ENCODE peak calls at places on chromosome 15, in ten cellular contexts. B, R, A, J, Z, M, O, F, P and I are unnamed samples.

GRCh38 chr15:48498828-48499227 is 146.7 kb downstream of the FBN1 start:
- DNase-seq in B (no peak), R (no peak), A (no peak), J (no peak), Z (no peak), M (no peak), O (no peak), F (no peak), P (no peak), I (no peak)

GRCh38 chr15:98085003-98085639 is 124.6 kb downstream of the ARRDC4 start:
- DNase-seq in B (peak; percentile 70), R (peak; percentile 80), A (peak; percentile 43), J (no peak), Z (peak; percentile 67), M (peak; percentile 81), O (peak; percentile 33), F (no peak), P (no peak), I (peak; percentile 36)

GRCh38 chr15:45199136-45199810 is 11.5 kb upstream of the SHF start:
- DNase-seq in B (no peak), R (no peak), A (peak; percentile 15), J (no peak), Z (peak; percentile 37), M (peak; percentile 19), O (no peak), F (no peak), P (no peak), I (no peak)

GRCh38 chr15:72970965-72971746 is 81.1 kb upstream of the NEO1 start:
- DNase-seq in B (no peak), R (peak; percentile 21), A (no peak), J (no peak), Z (peak; percentile 9), M (peak; percentile 6), O (no peak), F (no peak), P (no peak), I (no peak)

GRCh38 chr15:98753726-98754125 is 105.4 kb downstream of the IGF1R start:
- DNase-seq in B (no peak), R (no peak), A (no peak), J (no peak), Z (no peak), M (no peak), O (no peak), F (no peak), P (no peak), I (no peak)

GRCh38 chr15:78065284-78065872 is 12.1 kb downstream of the TBC1D2B start:
- DNase-seq in B (peak; percentile 98), R (peak; percentile 99), A (peak; percentile 99), J (no peak), Z (no peak), M (peak; percentile 99), O (no peak), F (peak; percentile 96), P (no peak), I (no peak)

GRCh38 chr15:62803856-62804400 is 238.6 kb upstream of the TPM1 start:
- DNase-seq in B (no peak), R (no peak), A (no peak), J (no peak), Z (no peak), M (no peak), O (no peak), F (no peak), P (no peak), I (no peak)

GRCh38 chr15:22265961-22266360 is 185.6 kb downstream of the OR4M2 start:
- DNase-seq in B (no peak), R (no peak), A (no peak), J (no peak), Z (no peak), M (no peak), O (no peak), F (no peak), P (no peak), I (no peak)

GRCh38 chr15:70035719-70036077 is 62.0 kb downstream of the TLE3 start:
- DNase-seq in B (no peak), R (no peak), A (no peak), J (no peak), Z (no peak), M (no peak), O (peak; percentile 84), F (no peak), P (peak; percentile 9), I (no peak)

GRCh38 chr15:73568881-73569280 is 64.3 kb downstream of the NPTN start:
- DNase-seq in B (no peak), R (no peak), A (no peak), J (no peak), Z (no peak), M (no peak), O (no peak), F (no peak), P (peak; percentile 17), I (no peak)

GRCh38 chr15:48696627-48697312 is 51.3 kb upstream of the FBN1 start:
- DNase-seq in B (peak; percentile 80), R (peak; percentile 35), A (no peak), J (no peak), Z (no peak), M (peak; percentile 72), O (no peak), F (no peak), P (no peak), I (no peak)

GRCh38 chr15:70197945-70198361 is 100.2 kb upstream of the TLE3 start:
- DNase-seq in B (no peak), R (no peak), A (peak; percentile 52), J (no peak), Z (no peak), M (no peak), O (no peak), F (no peak), P (no peak), I (no peak)

GRCh38 chr15:52295421-52295991 is at the start of gene MYO5C:
- DNase-seq in B (no peak), R (peak; percentile 11), A (peak; percentile 68), J (peak; percentile 83), Z (peak; percentile 88), M (peak; percentile 10), O (no peak), F (no peak), P (peak; percentile 60), I (peak; percentile 93)

GRCh38 chr15:93438310-93438709 is 349.3 kb upstream of the RGMA start:
- DNase-seq in B (no peak), R (no peak), A (no peak), J (no peak), Z (no peak), M (no peak), O (no peak), F (no peak), P (no peak), I (no peak)

GRCh38 chr15:58285212-58285920 is 146.4 kb upstream of the LIPC start:
- DNase-seq in B (no peak), R (no peak), A (peak; percentile 73), J (no peak), Z (no peak), M (no peak), O (no peak), F (peak; percentile 78), P (no peak), I (no peak)

GRCh38 chr15:63050737-63051700 is 8.5 kb downstream of the TPM1 start:
- DNase-seq in B (peak; percentile 69), R (peak; percentile 79), A (peak; percentile 78), J (no peak), Z (no peak), M (peak; percentile 76), O (no peak), F (no peak), P (no peak), I (no peak)

GRCh38 chr15:59199775-59200465 is 6.7 kb upstream of the LDHAL6B start:
- DNase-seq in B (peak; percentile 84), R (peak; percentile 70), A (no peak), J (no peak), Z (no peak), M (peak; percentile 74), O (no peak), F (no peak), P (no peak), I (no peak)

GRCh38 chr15:57377478-57377847 is 1.2 kb downstream of the CGNL1 start:
- DNase-seq in B (no peak), R (no peak), A (no peak), J (no peak), Z (no peak), M (no peak), O (no peak), F (no peak), P (no peak), I (no peak)

GRCh38 chr15:85624241-85624855 is 170.4 kb downstream of the KLHL25 start:
- DNase-seq in B (no peak), R (peak; percentile 76), A (no peak), J (no peak), Z (no peak), M (peak; percentile 71), O (no peak), F (no peak), P (no peak), I (no peak)

GRCh38 chr15:81111510-81112375 is 22.3 kb upstream of the CFAP161 start:
- DNase-seq in B (no peak), R (no peak), A (no peak), J (no peak), Z (no peak), M (peak; percentile 27), O (peak; percentile 73), F (no peak), P (no peak), I (no peak)

GRCh38 chr15:53739651-53740050 is 19.8 kb downstream of the WDR72 start:
- DNase-seq in B (no peak), R (no peak), A (no peak), J (no peak), Z (no peak), M (no peak), O (no peak), F (no peak), P (no peak), I (no peak)

GRCh38 chr15:60737217-60737616 is 258.3 kb upstream of the ICE2 start:
- DNase-seq in B (no peak), R (no peak), A (no peak), J (no peak), Z (no peak), M (no peak), O (no peak), F (no peak), P (no peak), I (no peak)
- TF ChIP-seq CTCF in B (peak; percentile 31), R (no peak), A (peak; percentile 8), J (no peak), Z (no peak), M (no peak), O (no peak), F (no peak), P (no peak), I (no peak)

GRCh38 chr15:66084704-66085103 is 168.8 kb downstream of the MEGF11 start:
- DNase-seq in B (no peak), R (no peak), A (no peak), J (no peak), Z (no peak), M (no peak), O (no peak), F (no peak), P (no peak), I (no peak)
- TF ChIP-seq CTCF in B (no peak), R (no peak), A (no peak), J (no peak), Z (no peak), M (no peak), O (no peak), F (no peak), P (no peak), I (no peak)

GRCh38 chr15:89500397-89501270 is 4.3 kb upstream of the RHCG start:
- DNase-seq in B (no peak), R (no peak), A (no peak), J (no peak), Z (no peak), M (no peak), O (no peak), F (no peak), P (no peak), I (no peak)
- TF ChIP-seq CTCF in B (peak; percentile 70), R (peak; percentile 34), A (peak; percentile 35), J (peak; percentile 34), Z (peak; percentile 34), M (peak; percentile 46), O (no peak), F (no peak), P (peak; percentile 30), I (peak; percentile 24)

GRCh38 chr15:83734487-83734886 is 80.6 kb downstream of the ADAMTSL3 start:
- DNase-seq in B (no peak), R (peak; percentile 38), A (no peak), J (no peak), Z (peak; percentile 5), M (peak; percentile 23), O (no peak), F (no peak), P (no peak), I (peak; percentile 50)
- TF ChIP-seq CTCF in B (no peak), R (peak; percentile 47), A (no peak), J (no peak), Z (peak; percentile 40), M (peak; percentile 24), O (peak; percentile 55), F (peak; percentile 18), P (no peak), I (peak; percentile 33)